ENCODE peak calls at places on chromosomes 2 and 18, in nine cellular contexts. L, H, Z, T, I, N, U, C and F are unnamed samples. For H3K4me1, the result is how much of the 10 kb centered on the place peaks cover.

GRCh38 chr2:47194410-47194809 is 39.3 kb upstream of the STPG4 start:
- DNase-seq in H (no peak), T (no peak), U (no peak), I (no peak), C (no peak), L (no peak), Z (no peak), N (no peak), F (no peak)

GRCh38 chr2:39568116-39568515 is 97.6 kb upstream of the TMEM178A start:
- DNase-seq in L (no peak), T (no peak), C (no peak), Z (no peak), H (no peak), I (no peak), N (no peak), U (no peak), F (no peak)

GRCh38 chr2:109031481-109032228 is 42.6 kb upstream of the EDAR start:
- DNase-seq in U (no peak), L (peak), Z (peak), I (peak), N (peak), C (no peak), T (peak), H (peak), F (no peak)

GRCh38 chr2:19649785-19650380 is 251.9 kb downstream of the TTC32 start:
- DNase-seq in Z (peak), I (no peak), N (no peak), H (no peak), U (peak), L (no peak), C (no peak), T (no peak), F (no peak)

GRCh38 chr2:237693281-237694039 is 66.1 kb downstream of the LRRFIP1 start:
- DNase-seq in H (no peak), Z (no peak), N (peak), L (no peak), T (peak), C (no peak), U (no peak), I (no peak), F (no peak)

GRCh38 chr2:144931976-144932375 is 412.1 kb upstream of the ZEB2 start:
- DNase-seq in U (no peak), T (no peak), N (no peak), H (no peak), L (no peak), C (no peak), Z (no peak), I (no peak), F (no peak)

GRCh38 chr2:100285691-100286090 is 36.6 kb downstream of the LONRF2 start:
- DNase-seq in Z (no peak), I (no peak), C (no peak), L (no peak), N (no peak), U (no peak), T (peak), H (no peak), F (no peak)

GRCh38 chr2:169715379-169716228 is 18.0 kb upstream of the KLHL23 start:
- DNase-seq in Z (no peak), H (no peak), I (no peak), C (no peak), U (no peak), T (no peak), L (no peak), N (no peak), F (peak)

GRCh38 chr18:67608171-67608570 is 91.7 kb upstream of the DSEL start:
- DNase-seq in N (no peak), Z (no peak), C (no peak), T (no peak), U (no peak), H (no peak), L (no peak), I (no peak), F (no peak)

GRCh38 chr2:65027611-65028244 is 28.5 kb upstream of the CEP68 start:
- DNase-seq in Z (no peak), C (no peak), N (no peak), I (no peak), H (no peak), U (no peak), T (no peak), L (no peak), F (no peak)
- H3K4me1 ChIP-seq in Z (under half), C (under half), N (under half), I (under half), H (under half), U (under half), T (under half), L (under half), F (under half)

GRCh38 chr2:222922019-222922800 is 61.4 kb downstream of the ACSL3 start:
- DNase-seq in T (no peak), H (no peak), C (no peak), N (no peak), I (no peak), Z (no peak), L (no peak), U (no peak), F (no peak)

GRCh38 chr2:222920657-222921186 is 59.9 kb downstream of the ACSL3 start:
- DNase-seq in N (no peak), H (no peak), I (no peak), U (no peak), Z (no peak), L (no peak), T (no peak), C (no peak), F (no peak)

GRCh38 chr2:222915092-222915957 is 54.5 kb downstream of the ACSL3 start:
- DNase-seq in T (no peak), Z (no peak), H (no peak), U (no peak), L (no peak), I (no peak), N (no peak), C (no peak), F (no peak)

GRCh38 chr2:222916229-222917197 is 55.7 kb downstream of the ACSL3 start:
- DNase-seq in T (no peak), C (no peak), L (no peak), U (no peak), I (no peak), N (no peak), H (no peak), Z (no peak), F (no peak)

GRCh38 chr2:222919841-222920609 is 59.2 kb downstream of the ACSL3 start:
- DNase-seq in I (no peak), Z (no peak), U (peak), H (no peak), L (no peak), T (peak), N (no peak), C (no peak), F (no peak)
- H3K4me1 ChIP-seq in I (under half), Z (under half), U (under half), H (under half), L (under half), T (under half), N (under half), C (under half), F (under half)

GRCh38 chr2:60469918-60470317 is 83.5 kb downstream of the BCL11A start:
- DNase-seq in U (no peak), Z (no peak), H (no peak), I (no peak), L (no peak), N (no peak), T (no peak), C (no peak), F (no peak)

GRCh38 chr2:60468390-60469085 is 84.9 kb downstream of the BCL11A start:
- DNase-seq in L (no peak), I (no peak), Z (no peak), C (no peak), U (no peak), H (no peak), N (no peak), T (no peak), F (no peak)

GRCh38 chr2:60472663-60473289 is 80.7 kb downstream of the BCL11A start:
- DNase-seq in I (no peak), N (no peak), L (no peak), T (no peak), C (no peak), Z (no peak), H (no peak), U (no peak), F (no peak)

GRCh38 chr2:60472026-60472425 is 81.4 kb downstream of the BCL11A start:
- DNase-seq in T (no peak), C (no peak), N (no peak), U (no peak), Z (peak), I (peak), H (no peak), L (peak), F (no peak)

DNA sequence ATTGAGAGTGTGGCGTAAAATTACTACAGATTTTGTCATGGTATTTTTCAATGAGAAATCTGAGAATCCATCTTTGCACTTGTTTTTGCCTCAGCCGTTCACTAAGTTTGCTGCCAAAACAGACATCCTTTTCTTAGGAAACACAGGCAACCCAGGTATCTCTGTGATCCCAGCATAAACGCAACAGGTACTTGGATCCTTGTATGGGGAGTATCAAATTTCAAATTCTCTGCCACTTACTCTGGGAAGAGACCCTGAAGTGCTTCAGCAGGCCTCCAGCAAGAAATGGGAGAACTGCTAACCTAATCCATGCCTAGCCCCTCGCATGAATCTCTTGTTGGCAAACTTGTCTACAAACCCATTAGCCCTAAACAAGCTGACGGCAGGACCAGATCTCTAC is 83.1 kb downstream of the BCL11A start:
- DNase-seq in N (no peak), Z (no peak), T (no peak), U (no peak), C (no peak), L (no peak), H (no peak), I (no peak), F (no peak)
- H3K4me1 ChIP-seq in N (under half), Z (under half), T (under half), U (under half), C (under half), L (under half), H (under half), I (half or more), F (under half)

DNA sequence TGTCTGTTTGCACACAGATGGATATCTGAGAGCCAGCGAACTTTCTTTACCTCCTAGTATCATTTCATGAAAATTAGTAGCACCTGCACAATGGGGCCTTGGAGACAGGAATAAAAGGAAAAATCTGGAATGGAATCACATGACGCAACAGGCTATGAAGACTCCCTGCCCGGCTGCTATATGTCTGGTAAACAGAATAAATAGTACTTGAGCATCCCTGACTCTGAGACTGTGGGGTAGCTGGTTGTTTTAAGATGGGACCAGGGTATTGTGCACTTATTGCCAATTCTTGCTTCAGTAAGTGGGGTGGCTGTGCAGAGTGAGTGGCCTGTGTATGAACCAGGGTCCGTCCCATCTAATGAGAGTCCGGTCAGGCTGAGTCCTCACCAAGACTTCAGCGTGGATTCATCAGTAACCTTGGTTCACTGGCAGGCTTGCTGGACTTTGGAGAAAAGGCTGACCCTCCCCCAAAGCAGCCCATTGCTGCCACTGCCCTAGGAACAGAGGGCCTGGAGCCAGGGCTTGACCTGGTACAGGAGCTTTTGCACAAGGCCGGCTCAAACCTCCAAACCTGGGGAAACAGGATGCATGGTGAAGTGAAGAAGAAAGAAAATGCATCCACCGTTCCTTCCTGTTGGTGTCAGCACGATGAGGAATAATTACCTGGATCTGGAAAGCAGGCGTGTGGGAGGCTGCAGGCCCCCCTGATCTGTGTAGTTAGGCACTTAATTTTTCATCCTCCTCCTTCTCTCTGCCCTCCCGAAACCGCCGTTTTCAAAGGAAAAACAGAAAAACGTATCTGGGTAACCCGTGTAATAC is 147.4 kb downstream of the TGIF1 start:
- DNase-seq in H (no peak), U (no peak), Z (no peak), L (no peak), C (no peak), I (no peak), T (no peak), N (no peak), F (no peak)
- H3K4me1 ChIP-seq in H (under half), U (under half), Z (under half), L (under half), C (under half), I (half or more), T (under half), N (under half), F (under half)

GRCh38 chr2:113891265-113891959 is 1.5 kb downstream of the ACTR3 start:
- DNase-seq in T (no peak), N (no peak), L (no peak), U (no peak), H (no peak), C (no peak), Z (no peak), I (no peak), F (no peak)
- H3K4me1 ChIP-seq in T (half or more), N (under half), L (under half), U (half or more), H (under half), C (under half), Z (under half), I (half or more), F (half or more)

GRCh38 chr2:214781226-214781625 is 28.3 kb downstream of the BARD1 start:
- DNase-seq in L (no peak), T (no peak), U (no peak), I (no peak), N (no peak), C (no peak), H (no peak), Z (no peak), F (no peak)
- H3K4me1 ChIP-seq in L (under half), T (under half), U (under half), I (under half), N (under half), C (under half), H (under half), Z (under half), F (under half)